ENCODE peak calls at places on chromosomes 11 and 22, in six cellular contexts. One of them, this sample, is unnamed.
A peak's percentile ranks its signal among the peaks of the same experiment; 100 is the strongest.

GRCh38 chr11:86636275-86636674 is 36.1 kb downstream of the ME3 start:
- DNase-seq in heart right ventricle: no peak
- DNase-seq in GM23338: no peak
- DNase-seq in A549: no peak
- DNase-seq in fibroblast of lung: no peak
- DNase-seq in psoas muscle: no peak
- DNase-seq in this sample: no peak

GRCh38 chr11:79412761-79413160 is 28.1 kb downstream of the TENM4 start:
- DNase-seq in heart right ventricle: no peak
- DNase-seq in GM23338: no peak
- DNase-seq in A549: no peak
- DNase-seq in fibroblast of lung: peak; percentile 46
- DNase-seq in psoas muscle: no peak
- DNase-seq in this sample: no peak

GRCh38 chr11:114386545-114386944 is 13.8 kb downstream of the C11orf71 start:
- DNase-seq in heart right ventricle: no peak
- DNase-seq in GM23338: no peak
- DNase-seq in A549: no peak
- DNase-seq in fibroblast of lung: peak; percentile 24
- DNase-seq in psoas muscle: no peak
- DNase-seq in this sample: no peak

GRCh38 chr22:21029486-21030025 is 2.8 kb downstream of the SLC7A4 start:
- DNase-seq in heart right ventricle: no peak
- DNase-seq in GM23338: no peak
- DNase-seq in A549: no peak
- DNase-seq in fibroblast of lung: no peak
- DNase-seq in psoas muscle: no peak
- DNase-seq in this sample: no peak

GRCh38 chr11:125164422-125165110 is at the start of gene PKNOX2:
- DNase-seq in heart right ventricle: peak; percentile 81
- DNase-seq in GM23338: peak; percentile 91
- DNase-seq in A549: peak; percentile 47
- DNase-seq in fibroblast of lung: peak; percentile 79
- DNase-seq in psoas muscle: peak; percentile 84
- DNase-seq in this sample: peak; percentile 32

GRCh38 chr11:70326365-70326803 is 55.9 kb downstream of the PPFIA1 start:
- DNase-seq in heart right ventricle: peak; percentile 23
- DNase-seq in GM23338: no peak
- DNase-seq in A549: no peak
- DNase-seq in fibroblast of lung: no peak
- DNase-seq in psoas muscle: no peak
- DNase-seq in this sample: no peak

GRCh38 chr22:38766076-38766777 is 10.4 kb upstream of the SUN2 start:
- DNase-seq in heart right ventricle: no peak
- DNase-seq in GM23338: peak; percentile 93
- DNase-seq in A549: peak; percentile 90
- DNase-seq in fibroblast of lung: peak; percentile 48
- DNase-seq in psoas muscle: peak; percentile 71
- DNase-seq in this sample: no peak

GRCh38 chr11:8766043-8766992 is 83.7 kb downstream of the RPL27A start:
- DNase-seq in heart right ventricle: no peak
- DNase-seq in GM23338: peak; percentile 65
- DNase-seq in A549: no peak
- DNase-seq in fibroblast of lung: peak; percentile 92
- DNase-seq in psoas muscle: no peak
- DNase-seq in this sample: no peak

GRCh38 chr11:21401496-21401895 is 732.1 kb downstream of the NELL1 start:
- DNase-seq in heart right ventricle: no peak
- DNase-seq in GM23338: no peak
- DNase-seq in A549: no peak
- DNase-seq in fibroblast of lung: no peak
- DNase-seq in psoas muscle: no peak
- DNase-seq in this sample: no peak

GRCh38 chr11:112367453-112367852 is 106.8 kb upstream of the PLET1 start:
- DNase-seq in heart right ventricle: no peak
- DNase-seq in GM23338: no peak
- DNase-seq in A549: no peak
- DNase-seq in fibroblast of lung: no peak
- DNase-seq in psoas muscle: no peak
- DNase-seq in this sample: no peak

GRCh38 chr11:66956689-66957290 is 1.4 kb downstream of the PC start:
- DNase-seq in heart right ventricle: no peak
- DNase-seq in GM23338: peak; percentile 52
- DNase-seq in A549: no peak
- DNase-seq in fibroblast of lung: peak; percentile 92
- DNase-seq in psoas muscle: no peak
- DNase-seq in this sample: no peak

GRCh38 chr11:123653997-123654565 is 343 bp downstream of the SCN3B start:
- DNase-seq in heart right ventricle: peak; percentile 51
- DNase-seq in GM23338: peak; percentile 79
- DNase-seq in A549: peak; percentile 35
- DNase-seq in fibroblast of lung: peak; percentile 60
- DNase-seq in psoas muscle: peak; percentile 58
- DNase-seq in this sample: no peak

GRCh38 chr11:62137276-62137861 is 13.6 kb downstream of the INCENP start:
- DNase-seq in heart right ventricle: no peak
- DNase-seq in GM23338: no peak
- DNase-seq in A549: no peak
- DNase-seq in fibroblast of lung: no peak
- DNase-seq in psoas muscle: no peak
- DNase-seq in this sample: no peak

GRCh38 chr11:46293616-46294015 is 16.2 kb downstream of the CREB3L1 start:
- DNase-seq in heart right ventricle: no peak
- DNase-seq in GM23338: no peak
- DNase-seq in A549: no peak
- DNase-seq in fibroblast of lung: peak; percentile 99
- DNase-seq in psoas muscle: no peak
- DNase-seq in this sample: no peak

GRCh38 chr22:46122980-46123693 is 27.2 kb upstream of the PPARA start:
- DNase-seq in heart right ventricle: no peak
- DNase-seq in GM23338: no peak
- DNase-seq in A549: no peak
- DNase-seq in fibroblast of lung: no peak
- DNase-seq in psoas muscle: no peak
- DNase-seq in this sample: no peak

GRCh38 chr11:94868468-94868867 is 100.3 kb downstream of the AMOTL1 start:
- DNase-seq in heart right ventricle: no peak
- DNase-seq in GM23338: no peak
- DNase-seq in A549: no peak
- DNase-seq in fibroblast of lung: no peak
- DNase-seq in psoas muscle: no peak
- DNase-seq in this sample: no peak

GRCh38 chr11:50098186-50098725 is 65.6 kb downstream of the OR4C45 start:
- DNase-seq in heart right ventricle: no peak
- DNase-seq in GM23338: no peak
- DNase-seq in A549: no peak
- DNase-seq in fibroblast of lung: no peak
- DNase-seq in psoas muscle: no peak
- DNase-seq in this sample: no peak

GRCh38 chr22:20741634-20742581 is 32.0 kb upstream of the SERPIND1 start:
- DNase-seq in heart right ventricle: no peak
- DNase-seq in GM23338: peak; percentile 77
- DNase-seq in A549: peak; percentile 32
- DNase-seq in fibroblast of lung: peak; percentile 15
- DNase-seq in psoas muscle: no peak
- DNase-seq in this sample: no peak

GRCh38 chr11:69122642-69123431 is 32.9 kb upstream of the SMIM38 start:
- DNase-seq in heart right ventricle: peak; percentile 66
- DNase-seq in GM23338: peak; percentile 92
- DNase-seq in A549: peak; percentile 97
- DNase-seq in fibroblast of lung: peak; percentile 84
- DNase-seq in psoas muscle: peak; percentile 49
- DNase-seq in this sample: peak; percentile 8

GRCh38 chr11:110337570-110338193 is 41.3 kb upstream of the RDX start:
- DNase-seq in heart right ventricle: no peak
- DNase-seq in GM23338: peak; percentile 53
- DNase-seq in A549: no peak
- DNase-seq in fibroblast of lung: peak; percentile 38
- DNase-seq in psoas muscle: no peak
- DNase-seq in this sample: no peak
- H3K27ac ChIP-seq in heart right ventricle: no peak overlapping the region
- H3K27ac ChIP-seq in GM23338: no peak overlapping the region
- H3K27ac ChIP-seq in A549: peak overlapping the region; percentile 75
- H3K27ac ChIP-seq in fibroblast of lung: no peak overlapping the region
- H3K27ac ChIP-seq in psoas muscle: no peak overlapping the region
- H3K27ac ChIP-seq in this sample: no peak overlapping the region

GRCh38 chr11:63858628-63859550 is 20.0 kb downstream of the MARK2 start:
- DNase-seq in heart right ventricle: no peak
- DNase-seq in GM23338: no peak
- DNase-seq in A549: no peak
- DNase-seq in fibroblast of lung: peak; percentile 33
- DNase-seq in psoas muscle: peak; percentile 41
- DNase-seq in this sample: no peak
- H3K27ac ChIP-seq in heart right ventricle: peak overlapping the region; percentile 28
- H3K27ac ChIP-seq in GM23338: peak overlapping the region; percentile 26
- H3K27ac ChIP-seq in A549: peak overlapping the region; percentile 72
- H3K27ac ChIP-seq in fibroblast of lung: no peak overlapping the region
- H3K27ac ChIP-seq in psoas muscle: peak overlapping the region; percentile 54
- H3K27ac ChIP-seq in this sample: no peak overlapping the region

GRCh38 chr11:35160902-35161585 is 22.1 kb downstream of the CD44 start:
- DNase-seq in heart right ventricle: no peak
- DNase-seq in GM23338: no peak
- DNase-seq in A549: no peak
- DNase-seq in fibroblast of lung: no peak
- DNase-seq in psoas muscle: no peak
- DNase-seq in this sample: no peak

GRCh38 chr11:35159111-35159510 is 20.1 kb downstream of the CD44 start:
- DNase-seq in heart right ventricle: no peak
- DNase-seq in GM23338: no peak
- DNase-seq in A549: no peak
- DNase-seq in fibroblast of lung: no peak
- DNase-seq in psoas muscle: no peak
- DNase-seq in this sample: no peak

GRCh38 chr11:35157814-35158213 is 18.8 kb downstream of the CD44 start:
- DNase-seq in heart right ventricle: no peak
- DNase-seq in GM23338: no peak
- DNase-seq in A549: no peak
- DNase-seq in fibroblast of lung: no peak
- DNase-seq in psoas muscle: no peak
- DNase-seq in this sample: no peak

GRCh38 chr11:35160248-35160820 is 21.4 kb downstream of the CD44 start:
- DNase-seq in heart right ventricle: no peak
- DNase-seq in GM23338: no peak
- DNase-seq in A549: no peak
- DNase-seq in fibroblast of lung: no peak
- DNase-seq in psoas muscle: no peak
- DNase-seq in this sample: no peak

DNA sequence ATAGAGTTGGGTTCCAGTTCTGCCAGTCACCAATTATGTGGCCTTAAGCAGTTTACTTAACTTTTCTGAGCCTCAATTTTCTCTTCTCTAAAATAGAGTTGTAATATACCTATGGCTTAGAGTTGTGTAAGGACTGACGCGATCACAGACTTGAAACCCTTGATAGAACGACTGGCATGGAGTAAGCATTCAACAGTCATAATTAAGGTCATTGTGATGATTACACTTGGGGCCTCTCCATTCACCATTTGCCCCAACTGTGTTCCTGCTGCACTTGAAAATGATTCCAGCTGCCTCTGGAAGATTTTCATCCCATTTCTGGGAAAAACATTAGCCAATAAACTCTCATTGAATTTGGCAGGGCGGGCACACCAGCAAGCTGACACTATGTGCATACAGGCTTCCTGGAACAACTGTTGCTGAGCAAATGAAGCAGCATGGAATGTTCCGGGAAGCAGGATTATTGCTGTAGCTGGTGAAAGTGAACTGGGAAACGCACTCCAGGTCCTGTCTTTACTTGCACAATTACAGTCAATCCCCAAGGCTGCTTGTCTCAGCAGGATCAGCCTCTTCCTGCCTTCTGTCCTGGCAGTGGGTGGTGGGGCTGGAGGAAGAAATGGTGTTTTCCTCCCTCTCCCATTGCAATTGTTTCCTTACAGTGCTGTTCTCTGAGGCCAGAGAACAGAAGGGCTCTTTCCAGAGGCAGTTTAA is 19.6 kb downstream of the CD44 start:
- DNase-seq in heart right ventricle: peak; percentile 44
- DNase-seq in GM23338: no peak
- DNase-seq in A549: no peak
- DNase-seq in fibroblast of lung: peak; percentile 44
- DNase-seq in psoas muscle: peak; percentile 56
- DNase-seq in this sample: no peak
- H3K27ac ChIP-seq in heart right ventricle: peak overlapping the region; percentile 52
- H3K27ac ChIP-seq in GM23338: no peak overlapping the region
- H3K27ac ChIP-seq in A549: peak overlapping the region; percentile 71
- H3K27ac ChIP-seq in fibroblast of lung: peak overlapping the region; percentile 48
- H3K27ac ChIP-seq in psoas muscle: peak overlapping the region; percentile 31
- H3K27ac ChIP-seq in this sample: peak overlapping the region; percentile 99

GRCh38 chr22:36323855-36324331 is 63.9 kb downstream of the MYH9 start:
- DNase-seq in heart right ventricle: peak; percentile 67
- DNase-seq in GM23338: no peak
- DNase-seq in A549: no peak
- DNase-seq in fibroblast of lung: peak; percentile 74
- DNase-seq in psoas muscle: peak; percentile 73
- DNase-seq in this sample: no peak

GRCh38 chr22:36325163-36326031 is 62.4 kb downstream of the MYH9 start:
- DNase-seq in heart right ventricle: peak; percentile 71
- DNase-seq in GM23338: no peak
- DNase-seq in A549: no peak
- DNase-seq in fibroblast of lung: peak; percentile 99
- DNase-seq in psoas muscle: peak; percentile 53
- DNase-seq in this sample: no peak

GRCh38 chr22:36322602-36322915 is 65.2 kb downstream of the MYH9 start:
- DNase-seq in heart right ventricle: no peak
- DNase-seq in GM23338: no peak
- DNase-seq in A549: no peak
- DNase-seq in fibroblast of lung: no peak
- DNase-seq in psoas muscle: no peak
- DNase-seq in this sample: no peak

GRCh38 chr22:36323182-36323854 is 64.4 kb downstream of the MYH9 start:
- DNase-seq in heart right ventricle: peak; percentile 92
- DNase-seq in GM23338: no peak
- DNase-seq in A549: no peak
- DNase-seq in fibroblast of lung: peak; percentile 81
- DNase-seq in psoas muscle: peak; percentile 68
- DNase-seq in this sample: no peak

GRCh38 chr22:36324414-36324813 is 63.4 kb downstream of the MYH9 start:
- DNase-seq in heart right ventricle: no peak
- DNase-seq in GM23338: no peak
- DNase-seq in A549: no peak
- DNase-seq in fibroblast of lung: no peak
- DNase-seq in psoas muscle: no peak
- DNase-seq in this sample: no peak
- H3K27ac ChIP-seq in heart right ventricle: peak overlapping the region; percentile 97
- H3K27ac ChIP-seq in GM23338: peak overlapping the region; percentile 45
- H3K27ac ChIP-seq in A549: peak overlapping the region; percentile 99
- H3K27ac ChIP-seq in fibroblast of lung: peak overlapping the region; percentile 98
- H3K27ac ChIP-seq in psoas muscle: peak overlapping the region; percentile 86
- H3K27ac ChIP-seq in this sample: no peak overlapping the region